ENCODE peak calls at places on chromosomes 1 and 21, in nine cellular contexts. Z is heart right ventricle; T is right cardiac atrium; J is PC-3; U is CD8-positive, alpha-beta memory T cell; N is heart left ventricle; L is NT2/D1; P is fibroblast of pulmonary artery; R is HAP-1. K is an unnamed sample.

GRCh38 chr1:187465441-187465840 is 636.7 kb downstream of the PLA2G4A start:
- DNase-seq in Z (no peak), T (no peak), J (no peak), U (no peak), N (no peak), L (no peak), P (no peak), R (no peak), K (no peak)

GRCh38 chr1:154730251-154730650 is 122.3 kb upstream of the ADAR start:
- DNase-seq in Z (peak), T (no peak), J (peak), U (no peak), N (no peak), L (peak), P (peak), R (peak), K (no peak)

GRCh38 chr1:84442256-84442655 is 36.8 kb upstream of the RPF1 start:
- DNase-seq in Z (peak), T (no peak), J (peak), U (no peak), N (no peak), L (no peak), P (peak), R (peak), K (no peak)

GRCh38 chr1:19038732-19039131 is 82.3 kb upstream of the IFFO2 start:
- DNase-seq in Z (no peak), T (no peak), J (no peak), U (no peak), N (no peak), L (no peak), P (no peak), R (no peak), K (no peak)

GRCh38 chr1:76989976-76990375 is 122.7 kb downstream of the ST6GALNAC5 start:
- DNase-seq in Z (no peak), T (no peak), J (peak), U (no peak), N (no peak), L (no peak), P (no peak), R (no peak), K (no peak)

GRCh38 chr1:125087691-125088090 is 3902.9 kb downstream of the SRGAP2C start:
- DNase-seq in Z (no peak), T (no peak), J (no peak), U (no peak), N (no peak), L (no peak), P (no peak), R (no peak), K (peak)

GRCh38 chr1:39698568-39698967 is 7.3 kb upstream of the HPCAL4 start:
- DNase-seq in Z (no peak), T (no peak), J (no peak), U (no peak), N (no peak), L (no peak), P (no peak), R (no peak), K (no peak)

GRCh38 chr1:183484254-183484653 is 12.0 kb downstream of the SMG7 start:
- DNase-seq in Z (no peak), T (no peak), J (no peak), U (no peak), N (no peak), L (peak), P (no peak), R (no peak), K (no peak)

GRCh38 chr1:244461254-244462071 is at the start of gene CATSPERE:
- DNase-seq in Z (peak), T (peak), J (peak), U (peak), N (peak), L (peak), P (peak), R (no peak), K (peak)

GRCh38 chr1:118948796-118949195 is 39.3 kb downstream of the TBX15 start:
- DNase-seq in Z (no peak), T (no peak), J (peak), U (no peak), N (no peak), L (no peak), P (peak), R (no peak), K (no peak)

GRCh38 chr21:28513450-28513849 is 479.2 kb downstream of the LTN1 start:
- DNase-seq in Z (no peak), T (no peak), J (no peak), U (no peak), N (no peak), L (no peak), P (peak), R (no peak), K (no peak)

GRCh38 chr1:220879509-220880366 is 495 bp downstream of the HLX start:
- DNase-seq in Z (peak), T (peak), J (peak), U (no peak), N (peak), L (no peak), P (peak), R (peak), K (no peak)

GRCh38 chr1:234774971-234775370 is 165.0 kb upstream of the IRF2BP2 start:
- DNase-seq in Z (no peak), T (no peak), J (no peak), U (no peak), N (no peak), L (no peak), P (no peak), R (no peak), K (peak)

GRCh38 chr1:67988066-67988465 is 62.4 kb downstream of the DIRAS3 start:
- DNase-seq in Z (no peak), T (no peak), J (no peak), U (no peak), N (no peak), L (no peak), P (peak), R (no peak), K (no peak)

GRCh38 chr1:246622035-246622652 is 55.9 kb downstream of the CNST start:
- DNase-seq in Z (no peak), T (no peak), J (no peak), U (no peak), N (no peak), L (no peak), P (no peak), R (no peak), K (no peak)

GRCh38 chr1:159774465-159774864 is 6.3 kb upstream of the DUSP23 start:
- DNase-seq in Z (no peak), T (no peak), J (no peak), U (no peak), N (no peak), L (no peak), P (no peak), R (no peak), K (no peak)

GRCh38 chr1:177170756-177171535 is at the start of gene BRINP2:
- DNase-seq in Z (peak), T (peak), J (peak), U (no peak), N (peak), L (peak), P (peak), R (no peak), K (no peak)

GRCh38 chr1:159921251-159921650 is 4.1 kb downstream of the TAGLN2 start:
- DNase-seq in Z (no peak), T (no peak), J (no peak), U (no peak), N (no peak), L (no peak), P (no peak), R (no peak), K (no peak)

GRCh38 chr1:153919879-153920852 is 2.6 kb downstream of the GATAD2B start:
- DNase-seq in Z (no peak), T (no peak), J (peak), U (no peak), N (no peak), L (no peak), P (peak), R (peak), K (no peak)

GRCh38 chr1:193654951-193655705 is 468.7 kb upstream of the B3GALT2 start:
- DNase-seq in Z (peak), T (peak), J (peak), U (no peak), N (peak), L (peak), P (peak), R (no peak), K (no peak)

GRCh38 chr1:175303308-175303707 is 110.7 kb upstream of the KIAA0040 start:
- DNase-seq in Z (no peak), T (no peak), J (no peak), U (no peak), N (no peak), L (no peak), P (no peak), R (no peak), K (no peak)

GRCh38 chr1:89531480-89532139 is 7.0 kb downstream of the LRRC8B start:
- DNase-seq in Z (no peak), T (no peak), J (no peak), U (no peak), N (no peak), L (no peak), P (no peak), R (no peak), K (no peak)

GRCh38 chr1:203165800-203166161 is 9.8 kb downstream of the MYBPH start:
- DNase-seq in Z (no peak), T (no peak), J (no peak), U (no peak), N (no peak), L (no peak), P (no peak), R (no peak), K (no peak)

GRCh38 chr1:208434008-208434407 is 189.8 kb upstream of the PLXNA2 start:
- DNase-seq in Z (no peak), T (no peak), J (no peak), U (no peak), N (no peak), L (no peak), P (no peak), R (no peak), K (no peak)

GRCh38 chr1:22572778-22573177 is 9.5 kb downstream of the EPHA8 start:
- DNase-seq in Z (no peak), T (no peak), J (no peak), U (no peak), N (no peak), L (no peak), P (no peak), R (no peak), K (no peak)

GRCh38 chr1:70487910-70488665 is 77.0 kb downstream of the CTH start:
- DNase-seq in Z (peak), T (no peak), J (peak), U (no peak), N (no peak), L (peak), P (peak), R (peak), K (no peak)

GRCh38 chr1:241660424-241660972 is 8.4 kb downstream of the WDR64 start:
- DNase-seq in Z (no peak), T (no peak), J (no peak), U (no peak), N (no peak), L (no peak), P (no peak), R (no peak), K (no peak)

GRCh38 chr1:225700889-225701465 is 48.1 kb upstream of the ENAH start:
- DNase-seq in Z (no peak), T (no peak), J (no peak), U (no peak), N (no peak), L (no peak), P (no peak), R (no peak), K (no peak)

DNA sequence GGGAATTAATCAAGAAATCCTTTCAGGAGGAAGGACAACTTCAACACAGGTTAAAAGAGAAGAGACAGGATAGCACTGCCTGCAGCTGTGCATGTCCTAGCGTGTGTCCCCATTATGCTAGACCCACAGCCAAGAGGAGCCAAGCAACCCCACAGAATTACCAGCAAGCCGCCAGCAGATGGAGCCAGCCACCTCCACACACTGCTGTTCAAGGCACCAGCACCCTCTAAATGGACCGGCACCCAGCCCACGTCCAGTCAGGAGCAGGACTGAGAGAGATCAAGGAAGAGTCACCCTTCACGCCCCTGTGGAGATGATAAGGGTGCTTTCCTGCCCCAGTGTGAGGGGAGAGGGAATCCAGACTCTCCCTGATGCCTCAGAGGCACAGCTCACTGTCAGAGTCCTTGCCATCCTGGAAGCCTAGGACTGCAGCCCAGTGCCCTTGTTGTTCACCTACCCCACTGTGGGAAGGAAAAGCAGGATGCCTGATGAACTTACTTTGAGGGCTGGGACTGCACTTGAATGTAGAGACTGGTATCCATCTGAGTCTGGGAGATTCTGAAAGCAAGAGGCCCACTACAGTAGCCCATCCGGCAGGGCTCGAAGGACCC is 37.1 kb upstream of the CTTNBP2NL start:
- DNase-seq in Z (peak), T (peak), J (peak), U (no peak), N (peak), L (peak), P (peak), R (peak), K (peak)
- H3K4me3 ChIP-seq in Z (no peak), T (no peak), J (no peak), U (no peak), N (no peak), L (no peak), P (no peak), R (no peak), K (peak)

DNA sequence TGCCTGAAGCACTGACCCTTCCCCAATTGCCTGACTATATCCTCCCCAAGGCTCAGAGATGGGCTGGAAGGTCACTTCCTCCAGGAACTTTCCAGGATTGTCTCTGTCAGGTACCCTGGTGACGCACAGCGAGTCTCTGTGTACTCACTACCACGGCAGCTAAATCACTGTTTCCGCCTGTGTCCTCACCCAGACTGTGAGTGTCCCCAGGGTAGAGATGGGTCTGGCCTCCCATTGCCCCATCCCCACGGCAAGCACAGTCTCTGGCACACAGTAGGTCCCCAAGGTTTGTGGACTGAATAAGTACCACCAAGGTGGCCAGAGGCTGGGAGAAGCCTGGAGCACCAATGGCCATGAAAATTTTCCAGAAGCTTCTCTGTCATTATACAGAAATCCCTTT is 93.8 kb upstream of the RUNX3 start:
- DNase-seq in Z (no peak), T (peak), J (no peak), U (no peak), N (no peak), L (no peak), P (no peak), R (no peak), K (no peak)
- H3K4me3 ChIP-seq in Z (no peak), T (no peak), J (no peak), U (no peak), N (no peak), L (no peak), P (no peak), R (no peak), K (no peak)

GRCh38 chr1:94093996-94094395 is 27.0 kb downstream of the ABCA4 start:
- DNase-seq in Z (no peak), T (no peak), J (no peak), U (no peak), N (no peak), L (no peak), P (peak), R (no peak), K (peak)

GRCh38 chr1:94093351-94093750 is 27.6 kb downstream of the ABCA4 start:
- DNase-seq in Z (no peak), T (no peak), J (no peak), U (no peak), N (no peak), L (no peak), P (no peak), R (no peak), K (peak)

GRCh38 chr1:94090761-94091160 is 30.2 kb downstream of the ABCA4 start:
- DNase-seq in Z (no peak), T (no peak), J (no peak), U (no peak), N (no peak), L (no peak), P (no peak), R (no peak), K (peak)

GRCh38 chr1:94094466-94095111 is 26.4 kb downstream of the ABCA4 start:
- DNase-seq in Z (peak), T (peak), J (no peak), U (no peak), N (peak), L (no peak), P (peak), R (no peak), K (peak)

DNA sequence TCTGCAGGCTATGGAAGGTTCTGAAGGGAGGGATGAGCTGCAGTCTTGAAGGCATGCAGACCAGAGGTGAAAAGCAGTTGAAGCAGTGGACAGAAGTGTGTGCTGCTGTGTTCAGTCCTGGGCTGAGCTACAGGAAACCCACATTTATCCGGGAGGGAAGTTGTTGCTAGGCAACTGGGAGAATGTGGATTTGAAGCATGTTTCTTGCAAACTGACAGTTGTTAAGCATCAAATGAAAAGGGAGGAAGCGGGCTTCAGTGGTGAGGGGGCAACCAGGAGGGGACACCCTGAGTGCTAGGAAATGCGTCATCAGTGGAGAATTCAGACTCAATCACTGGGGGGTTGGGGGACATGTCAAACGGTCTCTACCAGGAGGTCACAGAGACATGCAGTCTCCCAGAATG is 28.7 kb downstream of the ABCA4 start:
- DNase-seq in Z (peak), T (no peak), J (no peak), U (no peak), N (peak), L (no peak), P (peak), R (no peak), K (peak)
- H3K4me3 ChIP-seq in Z (no peak), T (no peak), J (no peak), U (no peak), N (no peak), L (no peak), P (no peak), R (no peak), K (no peak)

GRCh38 chr21:38243732-38244406 is 12.9 kb upstream of the KCNJ15 start:
- DNase-seq in Z (no peak), T (no peak), J (no peak), U (no peak), N (no peak), L (no peak), P (no peak), R (no peak), K (no peak)
- H3K4me3 ChIP-seq in Z (no peak), T (no peak), J (no peak), U (no peak), N (no peak), L (no peak), P (no peak), R (no peak), K (no peak)

GRCh38 chr1:53266038-53266437 is 27.7 kb upstream of the MAGOH start:
- DNase-seq in Z (no peak), T (no peak), J (peak), U (no peak), N (no peak), L (no peak), P (peak), R (no peak), K (no peak)
- H3K4me3 ChIP-seq in Z (no peak), T (no peak), J (no peak), U (no peak), N (no peak), L (no peak), P (no peak), R (no peak), K (no peak)